ENCODE peak calls at places on chromosome 6, in seven cellular contexts. N is activated CD4-positive, alpha-beta T cell treated with anti-CD3 and anti-CD28 coated beads, Interleukin-2, amount 10 ng/mL, durations not matched to agents 7 days and 5 days; J is activated T-cell treated with anti-CD3 and anti-CD28 coated beads for 48 hours; A is lung microvascular endothelial cell; I is HCEC 1CT; P is effector CD4-positive, alpha-beta T cell; C is brain microvascular endothelial cell. G is an unnamed sample.

GRCh38 chr6:109867970-109868358 is 110.1 kb upstream of the GPR6 start:
- DNase-seq in N (no peak), J (no peak), A (no peak), I (no peak), P (no peak), C (no peak), G (no peak)

GRCh38 chr6:165243801-165244200 is 65.6 kb downstream of the C6orf118 start:
- DNase-seq in N (no peak), J (no peak), A (no peak), I (no peak), P (no peak), C (no peak), G (no peak)

GRCh38 chr6:19999319-20000191 is 162.4 kb downstream of the ID4 start:
- DNase-seq in N (peak; percentile 25), J (no peak), A (no peak), I (peak; percentile 26), P (no peak), C (peak; percentile 33), G (no peak)

GRCh38 chr6:21263531-21264287 is 329.8 kb upstream of the SOX4 start:
- DNase-seq in N (no peak), J (no peak), A (no peak), I (peak; percentile 23), P (no peak), C (peak; percentile 41), G (peak; percentile 54)

GRCh38 chr6:44626608-44627007 is 239.1 kb downstream of the CDC5L start:
- DNase-seq in N (no peak), J (no peak), A (no peak), I (no peak), P (no peak), C (no peak), G (no peak)

GRCh38 chr6:42509765-42510164 is 54.1 kb upstream of the UBR2 start:
- DNase-seq in N (no peak), J (no peak), A (no peak), I (no peak), P (no peak), C (no peak), G (no peak)

GRCh38 chr6:90314516-90314915 is 17.9 kb upstream of the BACH2 start:
- DNase-seq in N (no peak), J (no peak), A (no peak), I (no peak), P (no peak), C (no peak), G (no peak)

GRCh38 chr6:44061375-44062104 is 65.7 kb downstream of the MRPL14 start:
- DNase-seq in N (no peak), J (no peak), A (no peak), I (peak; percentile 54), P (no peak), C (no peak), G (no peak)

GRCh38 chr6:44176130-44176934 is 17.7 kb downstream of the CAPN11 start:
- DNase-seq in N (no peak), J (no peak), A (no peak), I (no peak), P (no peak), C (no peak), G (no peak)

GRCh38 chr6:45387236-45387635 is 9.5 kb upstream of the SUPT3H start:
- DNase-seq in N (no peak), J (no peak), A (no peak), I (peak; percentile 55), P (no peak), C (peak; percentile 41), G (no peak)

GRCh38 chr6:149273318-149273717 is 44.2 kb upstream of the TAB2 start:
- DNase-seq in N (no peak), J (no peak), A (no peak), I (no peak), P (no peak), C (no peak), G (no peak)

GRCh38 chr6:73073238-73073637 is 152.1 kb downstream of the KHDC1L start:
- DNase-seq in N (no peak), J (no peak), A (no peak), I (peak; percentile 16), P (no peak), C (no peak), G (no peak)

GRCh38 chr6:1321715-1322114 is 9.8 kb downstream of the FOXQ1 start:
- DNase-seq in N (no peak), J (no peak), A (peak; percentile 44), I (peak; percentile 34), P (no peak), C (no peak), G (no peak)

GRCh38 chr6:88220493-88220892 is 54.3 kb upstream of the CNR1 start:
- DNase-seq in N (no peak), J (no peak), A (peak; percentile 18), I (no peak), P (no peak), C (peak; percentile 20), G (no peak)